ENCODE peak calls at places on chromosomes 16 and 17, in seven cellular contexts. Z, W, X, R, G, V and A are unnamed samples.

GRCh38 chr17:68884888-68885287 is 70.3 kb downstream of the ABCA8 start:
- DNase-seq in Z (no peak), W (no peak), X (no peak), R (no peak), G (no peak), V (no peak), A (no peak)

GRCh38 chr16:22859925-22860324 is 46.0 kb downstream of the HS3ST2 start:
- DNase-seq in Z (no peak), W (no peak), X (no peak), R (no peak), G (no peak), V (no peak), A (no peak)

GRCh38 chr17:18858567-18859245 is 775 bp downstream of the PRPSAP2 start:
- DNase-seq in Z (no peak), W (no peak), X (no peak), R (no peak), G (no peak), V (no peak), A (no peak)

GRCh38 chr16:26642047-26642664 is 424.6 kb upstream of the C16orf82 start:
- DNase-seq in Z (no peak), W (no peak), X (no peak), R (no peak), G (no peak), V (no peak), A (no peak)

GRCh38 chr16:89922477-89922883 is 662 bp upstream of the TUBB3 start:
- DNase-seq in Z (peak), W (peak), X (peak), R (peak), G (peak), V (peak), A (peak)

GRCh38 chr17:58764373-58764772 is 8.7 kb downstream of the PPM1E start:
- DNase-seq in Z (no peak), W (no peak), X (no peak), R (no peak), G (no peak), V (no peak), A (no peak)

GRCh38 chr17:10292057-10292931 is 80.5 kb downstream of the MYH13 start:
- DNase-seq in Z (peak), W (peak), X (no peak), R (peak), G (peak), V (peak), A (peak)

GRCh38 chr17:8420041-8420934 is 15.4 kb upstream of the NDEL1 start:
- DNase-seq in Z (peak), W (peak), X (no peak), R (peak), G (peak), V (no peak), A (no peak)

GRCh38 chr16:70460737-70461261 is 6.4 kb downstream of the FCSK start:
- DNase-seq in Z (no peak), W (no peak), X (no peak), R (no peak), G (no peak), V (no peak), A (no peak)

GRCh38 chr16:9919460-9919859 is 262.8 kb downstream of the GRIN2A start:
- DNase-seq in Z (no peak), W (no peak), X (no peak), R (no peak), G (no peak), V (no peak), A (no peak)

GRCh38 chr17:43456661-43457361 is 27.0 kb upstream of the DHX8 start:
- DNase-seq in Z (peak), W (no peak), X (peak), R (no peak), G (no peak), V (peak), A (no peak)

GRCh38 chr17:74977802-74978201 is 5.2 kb upstream of the HID1 start:
- DNase-seq in Z (no peak), W (no peak), X (no peak), R (no peak), G (no peak), V (no peak), A (no peak)

GRCh38 chr17:16930571-16931317 is 41.2 kb downstream of the TNFRSF13B start:
- DNase-seq in Z (peak), W (no peak), X (no peak), R (no peak), G (no peak), V (no peak), A (no peak)

GRCh38 chr16:71659471-71659870 is 33.5 kb downstream of the MARVELD3 start:
- DNase-seq in Z (no peak), W (no peak), X (no peak), R (no peak), G (no peak), V (no peak), A (no peak)

GRCh38 chr16:21157632-21158031 is 842 bp upstream of the LDAF1 start:
- DNase-seq in Z (no peak), W (no peak), X (no peak), R (no peak), G (no peak), V (no peak), A (no peak)

GRCh38 chr17:79945591-79946255 is 89.9 kb downstream of the TBC1D16 start:
- DNase-seq in Z (peak), W (no peak), X (no peak), R (no peak), G (peak), V (no peak), A (no peak)

GRCh38 chr17:73307130-73307529 is 4.7 kb downstream of the CDC42EP4 start:
- DNase-seq in Z (peak), W (peak), X (no peak), R (no peak), G (no peak), V (no peak), A (no peak)

GRCh38 chr16:88452485-88453216 is 429 bp upstream of the ZFPM1 start:
- DNase-seq in Z (peak), W (peak), X (peak), R (peak), G (peak), V (peak), A (peak)

GRCh38 chr16:88455610-88456355 is 2.7 kb downstream of the ZFPM1 start:
- DNase-seq in Z (no peak), W (no peak), X (no peak), R (peak), G (no peak), V (peak), A (no peak)

GRCh38 chr16:88453621-88454314 is 688 bp downstream of the ZFPM1 start:
- DNase-seq in Z (no peak), W (no peak), X (no peak), R (no peak), G (no peak), V (peak), A (no peak)

GRCh38 chr16:88453217-88453531 is at the start of gene ZFPM1:
- DNase-seq in Z (no peak), W (no peak), X (no peak), R (no peak), G (no peak), V (no peak), A (no peak)

DNA sequence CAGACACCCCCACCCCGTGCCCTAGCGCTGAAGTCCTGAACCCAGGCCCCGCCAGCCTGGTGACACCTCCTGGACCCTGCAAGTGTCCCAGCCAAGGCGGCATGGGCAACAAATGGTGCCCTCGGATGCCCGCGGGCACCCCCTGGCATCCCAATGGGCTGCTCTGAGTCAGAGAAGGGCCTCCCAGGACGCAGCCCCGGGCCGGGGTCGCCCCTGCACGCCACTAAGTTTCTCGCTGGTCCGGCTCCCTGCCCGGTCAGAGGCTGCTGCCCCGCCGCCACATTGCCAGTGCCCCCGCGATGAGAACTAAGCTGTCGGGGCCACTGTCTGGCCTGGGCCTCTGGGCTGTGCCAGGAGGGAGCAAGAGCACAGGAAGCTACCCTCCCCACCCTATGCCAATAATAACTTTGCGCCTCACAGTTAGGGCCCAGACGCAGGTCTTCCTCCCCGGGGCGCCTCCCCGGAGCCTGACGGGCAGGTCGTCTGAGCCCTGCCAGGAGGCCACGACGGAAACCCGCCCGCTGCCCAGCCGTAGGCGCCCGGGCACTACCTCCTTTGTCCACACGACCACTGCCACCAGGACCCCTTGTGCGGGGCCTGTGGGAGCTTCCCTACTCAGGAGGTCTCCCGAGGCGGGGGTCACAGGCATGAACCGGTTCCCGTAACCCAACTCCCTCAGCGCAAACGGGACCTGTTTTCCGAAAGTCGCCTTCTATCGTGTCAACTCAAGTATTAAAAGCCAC is 1.4 kb downstream of the ZFPM1 start:
- DNase-seq in Z (no peak), W (no peak), X (no peak), R (no peak), G (no peak), V (peak), A (no peak)
- TF ChIP-seq CTCF in Z (no peak), W (no peak), X (no peak), R (no peak), G (no peak), V (no peak), A (no peak)

DNA sequence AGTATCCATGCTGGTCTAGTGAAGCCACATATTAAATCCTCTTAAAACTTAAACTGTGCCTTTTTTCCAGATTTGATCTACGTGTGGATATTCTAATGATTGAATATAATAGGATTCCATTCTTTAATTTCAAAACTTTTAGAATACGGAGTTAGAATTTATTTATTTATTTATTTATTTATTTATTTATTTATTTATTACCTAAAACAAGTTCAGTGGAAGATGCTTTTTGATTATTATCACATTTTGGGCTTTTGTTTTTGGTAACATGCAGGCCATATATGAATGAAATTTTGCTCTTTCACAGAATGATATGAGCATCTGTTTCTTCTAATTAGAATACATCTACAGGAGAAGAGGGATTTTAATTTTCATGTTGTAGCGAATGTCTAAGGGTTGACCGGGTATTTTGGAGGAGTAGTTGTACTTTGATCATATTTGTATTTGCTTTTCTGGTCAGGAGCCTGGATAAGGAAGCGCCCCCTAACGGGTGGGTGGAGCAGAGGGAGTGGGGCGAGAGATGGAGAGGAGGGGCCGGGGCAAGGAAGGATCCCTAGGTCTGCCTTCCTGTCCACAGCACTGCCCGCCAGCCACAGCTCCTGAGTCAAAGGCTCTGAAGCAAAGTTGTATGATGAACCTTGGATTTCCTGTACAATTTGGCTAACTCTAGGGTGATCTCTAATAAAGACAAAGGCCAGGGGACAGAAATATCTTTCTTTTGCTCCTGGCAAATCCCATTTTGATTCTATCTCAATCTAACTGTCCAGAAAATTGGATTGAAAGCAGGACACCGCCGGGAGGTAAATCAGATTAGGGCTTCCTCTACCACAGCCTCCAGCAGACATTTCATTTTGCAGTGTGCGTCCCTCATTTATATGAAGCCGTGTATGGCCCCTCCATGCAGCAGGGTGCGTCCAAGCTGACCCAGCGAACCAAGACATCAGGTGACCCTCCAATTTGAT is 149.1 kb downstream of the PRKCA start:
- DNase-seq in Z (no peak), W (no peak), X (no peak), R (no peak), G (no peak), V (no peak), A (no peak)
- TF ChIP-seq CTCF in Z (no peak), W (no peak), X (peak), R (peak), G (no peak), V (no peak), A (peak)

GRCh38 chr16:1923299-1924034 is 5.3 kb upstream of the HS3ST6 start:
- DNase-seq in Z (no peak), W (no peak), X (peak), R (peak), G (no peak), V (no peak), A (no peak)
- TF ChIP-seq CTCF in Z (no peak), W (no peak), X (peak), R (peak), G (no peak), V (peak), A (peak)

DNA sequence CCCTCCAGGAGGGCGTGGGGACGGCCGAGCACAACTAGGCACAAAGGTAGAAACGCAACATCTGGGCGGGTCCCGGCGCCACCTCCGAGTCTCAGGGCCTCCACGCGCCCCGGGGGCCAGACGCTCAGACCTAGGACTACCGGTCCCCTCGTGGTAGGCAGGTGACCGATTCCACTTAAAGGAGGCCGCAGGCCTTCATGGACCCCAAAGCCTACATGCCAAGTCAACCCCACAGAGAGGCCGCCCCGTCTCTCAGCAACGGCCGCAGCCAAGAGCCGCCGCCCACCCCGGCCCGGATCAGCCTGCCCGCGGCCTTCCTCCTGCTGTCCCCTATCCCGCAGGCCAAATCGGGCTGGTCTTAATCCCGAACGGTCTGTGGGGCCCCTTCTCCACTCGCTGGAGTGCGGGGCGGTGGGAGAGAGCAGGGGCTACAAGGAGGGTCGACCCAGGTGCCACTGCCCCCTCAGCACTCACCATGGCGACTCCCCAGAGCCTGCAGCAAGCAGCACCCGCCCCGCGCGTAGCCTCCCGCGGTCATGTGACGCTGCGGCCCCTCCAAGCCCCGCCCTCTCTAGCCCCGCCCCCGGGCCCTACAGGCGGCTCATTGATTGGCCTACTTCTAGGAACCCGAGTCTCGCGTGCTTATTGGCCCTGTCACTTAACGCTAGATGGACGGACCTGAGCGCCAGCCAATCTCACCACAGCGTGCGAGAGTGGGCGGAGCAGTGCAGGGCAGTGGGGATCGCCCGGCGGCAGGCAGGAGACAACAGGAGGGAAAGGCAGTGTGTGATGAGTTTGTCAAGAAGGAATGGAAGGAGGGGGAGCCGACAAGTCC is at the start of gene VPS35:
- DNase-seq in Z (peak), W (peak), X (peak), R (peak), G (peak), V (peak), A (peak)
- TF ChIP-seq CTCF in Z (no peak), W (no peak), X (peak), R (peak), G (no peak), V (peak), A (peak)

GRCh38 chr16:56491657-56492261 is 28.1 kb downstream of the BBS2 start:
- DNase-seq in Z (no peak), W (no peak), X (no peak), R (no peak), G (no peak), V (no peak), A (no peak)

GRCh38 chr16:56488035-56488434 is 31.8 kb downstream of the BBS2 start:
- DNase-seq in Z (no peak), W (no peak), X (no peak), R (no peak), G (no peak), V (no peak), A (no peak)

GRCh38 chr16:56493815-56494214 is 26.0 kb downstream of the BBS2 start:
- DNase-seq in Z (no peak), W (no peak), X (no peak), R (no peak), G (no peak), V (no peak), A (no peak)

DNA sequence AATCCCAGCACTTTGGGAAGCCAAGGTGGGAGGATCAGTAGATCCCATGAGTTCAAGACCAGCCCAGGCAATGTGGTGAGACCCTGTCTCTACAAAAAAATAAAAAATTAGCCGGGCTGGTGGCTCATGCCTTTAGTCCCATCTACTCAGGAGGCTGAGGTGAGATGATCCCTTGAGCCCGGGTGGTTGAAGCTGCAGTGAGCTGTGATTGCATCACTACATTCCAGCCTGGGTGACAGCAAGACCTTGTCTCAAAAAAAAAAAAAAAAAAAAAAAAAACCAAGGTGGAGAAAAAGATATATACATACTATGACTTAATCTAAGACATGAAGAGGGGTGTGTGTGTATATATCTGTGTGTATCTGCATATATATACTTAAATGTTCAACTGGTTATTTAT is 26.7 kb downstream of the BBS2 start:
- DNase-seq in Z (no peak), W (no peak), X (no peak), R (no peak), G (no peak), V (no peak), A (no peak)
- TF ChIP-seq CTCF in Z (no peak), W (no peak), X (no peak), R (no peak), G (no peak), V (no peak), A (no peak)